ENCODE peak calls at places on chromosome 1, in eight cellular contexts. H is aorta; J is G401; D is Peyer's patch; Q is GM13977; Y is stimulated activated CD4-positive, alpha-beta T cell treated with anti-CD3 and anti-CD28 coated beads, Interleukin-4, amount 100 ng/mL, for 4 hours; G is posterior cingulate gyrus; W is posterior vena cava. U is an unnamed sample.

GRCh38 chr1:207427832-207428231 is 26.3 kb upstream of the CR2 start:
- DNase-seq in J (no peak), W (no peak), Q (no peak), G (no peak), Y (no peak), H (no peak), D (no peak), U (no peak)

GRCh38 chr1:221439008-221439733 is 302.7 kb downstream of the DUSP10 start:
- DNase-seq in G (no peak), W (no peak), H (no peak), Q (peak; percentile 10), D (no peak), J (no peak), Y (peak; percentile 41), U (no peak)

GRCh38 chr1:24119859-24120756 is 8.2 kb upstream of the MYOM3 start:
- DNase-seq in G (no peak), W (peak; percentile 80), D (peak; percentile 83), J (no peak), Y (no peak), Q (no peak), H (peak; percentile 66), U (no peak)

GRCh38 chr1:28447674-28448073 is 58.2 kb upstream of the RCC1 start:
- DNase-seq in J (no peak), H (no peak), Q (no peak), W (no peak), Y (no peak), D (no peak), G (no peak), U (no peak)

GRCh38 chr1:36446261-36446660 is 4.0 kb downstream of the OSCP1 start:
- DNase-seq in H (no peak), D (no peak), Y (no peak), Q (peak; percentile 33), G (no peak), W (no peak), J (no peak), U (no peak)

GRCh38 chr1:40401427-40402201 is 28.1 kb downstream of the SMAP2 start:
- DNase-seq in Y (no peak), G (no peak), W (no peak), H (no peak), Q (no peak), J (no peak), D (no peak), U (no peak)

GRCh38 chr1:228370941-228371740 is 35.5 kb downstream of the TRIM11 start:
- DNase-seq in D (no peak), Q (no peak), Y (no peak), J (no peak), G (no peak), H (peak; percentile 47), W (peak; percentile 80), U (no peak)

GRCh38 chr1:150560011-150560438 is 10.8 kb downstream of the ADAMTSL4 start:
- DNase-seq in Y (peak; percentile 67), H (peak; percentile 84), Q (peak; percentile 90), J (peak; percentile 57), G (peak; percentile 66), D (peak; percentile 91), W (peak; percentile 93), U (peak; percentile 41)

GRCh38 chr1:116374340-116375164 is 1.5 kb downstream of the ATP1A1 start:
- DNase-seq in H (no peak), J (peak; percentile 60), G (no peak), D (peak; percentile 71), Y (no peak), Q (no peak), W (no peak), U (no peak)

GRCh38 chr1:113390871-113391642 is 742 bp downstream of the MAGI3 start:
- DNase-seq in Y (peak; percentile 40), G (peak; percentile 42), Q (peak; percentile 27), J (no peak), H (peak; percentile 61), W (peak; percentile 84), D (peak; percentile 75), U (peak; percentile 13)

GRCh38 chr1:64880449-64880848 is 85.9 kb downstream of the JAK1 start:
- DNase-seq in J (no peak), Q (no peak), G (no peak), H (no peak), Y (no peak), W (no peak), D (no peak), U (no peak)

GRCh38 chr1:7508052-7508745 is 262.9 kb upstream of the VAMP3 start:
- DNase-seq in G (no peak), Q (no peak), W (no peak), H (no peak), D (no peak), J (no peak), Y (no peak), U (no peak)

GRCh38 chr1:111754964-111755320 is 759 bp upstream of the DDX20 start:
- DNase-seq in H (peak; percentile 59), Q (no peak), W (no peak), Y (peak; percentile 19), J (peak; percentile 71), D (peak; percentile 73), G (no peak), U (no peak)

GRCh38 chr1:188706742-188707141 is 1770.9 kb downstream of the BRINP3 start:
- DNase-seq in G (no peak), J (no peak), Y (no peak), W (no peak), D (no peak), H (no peak), Q (no peak), U (no peak)

GRCh38 chr1:6275826-6276764 is 15.2 kb upstream of the GPR153 start:
- DNase-seq in J (no peak), W (peak; percentile 88), Y (no peak), H (peak; percentile 74), D (peak; percentile 55), Q (no peak), G (no peak), U (no peak)

GRCh38 chr1:63615809-63616420 is 22.7 kb downstream of the PGM1 start:
- DNase-seq in W (no peak), G (peak; percentile 28), Q (peak; percentile 56), J (peak; percentile 87), Y (peak; percentile 23), H (peak; percentile 47), D (peak; percentile 82), U (peak; percentile 62)

GRCh38 chr1:232983375-232983774 is 33.0 kb downstream of the NTPCR start:
- DNase-seq in W (no peak), D (no peak), H (no peak), Y (no peak), J (no peak), G (no peak), Q (no peak), U (peak; percentile 13)

GRCh38 chr1:155698382-155699038 is 9.6 kb downstream of the DAP3 start:
- DNase-seq in W (no peak), J (no peak), Y (no peak), Q (no peak), H (no peak), G (no peak), D (no peak), U (no peak)

GRCh38 chr1:8889925-8890785 is 11.7 kb upstream of the ENO1 start:
- DNase-seq in Y (no peak), J (peak; percentile 69), D (peak; percentile 71), G (peak; percentile 54), H (peak; percentile 89), Q (no peak), W (peak; percentile 95), U (peak; percentile 72)

GRCh38 chr1:189752461-189752860 is 725.2 kb downstream of the BRINP3 start:
- DNase-seq in H (no peak), G (no peak), Y (no peak), Q (no peak), J (no peak), W (no peak), D (no peak), U (no peak)

GRCh38 chr1:161721738-161722343 is 497 bp downstream of the FCRLB start:
- DNase-seq in W (no peak), Y (no peak), J (no peak), D (no peak), H (no peak), Q (no peak), G (no peak), U (no peak)

GRCh38 chr1:178057863-178058576 is 35.9 kb upstream of the RASAL2 start:
- DNase-seq in Q (no peak), D (no peak), H (no peak), G (peak; percentile 42), J (no peak), W (peak; percentile 83), Y (no peak), U (no peak)

GRCh38 chr1:167722870-167723251 is 1.1 kb downstream of the MPZL1 start:
- DNase-seq in G (no peak), Q (no peak), J (no peak), Y (no peak), H (no peak), W (no peak), D (no peak), U (no peak)

GRCh38 chr1:51559501-51559900 is 40.4 kb upstream of the EPS15 start:
- DNase-seq in Y (no peak), H (no peak), D (no peak), J (no peak), Q (no peak), W (no peak), G (no peak), U (no peak)

GRCh38 chr1:87981810-87982209 is 653.1 kb downstream of the LMO4 start:
- DNase-seq in J (no peak), D (no peak), W (no peak), Q (no peak), H (no peak), G (no peak), Y (no peak), U (no peak)